ENCODE peak calls at places on chromosomes 7 and 10, in six cellular contexts. A is heart left ventricle, G is lung, N is tibial artery, K is stomach, D is cardiac muscle cell. W is an unnamed sample.

GRCh38 chr7:101848168-101848951 is 30.9 kb downstream of the CUX1 start:
- DNase-seq in A (no peak), G (peak), N (no peak), K (no peak), D (no peak), W (no peak)

GRCh38 chr7:105826143-105826542 is 50.3 kb downstream of the ATXN7L1 start:
- DNase-seq in A (no peak), G (no peak), N (no peak), K (no peak), D (no peak), W (no peak)

GRCh38 chr7:101952355-101953247 is 135.2 kb downstream of the CUX1 start:
- DNase-seq in A (no peak), G (no peak), N (no peak), K (no peak), D (no peak), W (no peak)

GRCh38 chr7:111274882-111275281 is 184.0 kb downstream of the LRRN3 start:
- DNase-seq in A (no peak), G (no peak), N (no peak), K (no peak), D (peak), W (no peak)

GRCh38 chr10:10826125-10826524 is 191.5 kb upstream of the CELF2 start:
- DNase-seq in A (no peak), G (no peak), N (no peak), K (no peak), D (no peak), W (no peak)

GRCh38 chr7:43834463-43835251 is 34.7 kb downstream of the MRPS24 start:
- DNase-seq in A (no peak), G (no peak), N (no peak), K (no peak), D (no peak), W (no peak)

GRCh38 chr7:38211940-38212339 is 33.9 kb downstream of the STARD3NL start:
- DNase-seq in A (no peak), G (no peak), N (no peak), K (no peak), D (no peak), W (no peak)

GRCh38 chr7:158093156-158093796 is 494.3 kb downstream of the PTPRN2 start:
- DNase-seq in A (peak), G (no peak), N (no peak), K (peak), D (no peak), W (no peak)

GRCh38 chr7:142833174-142834027 is 21.5 kb upstream of the EPHB6 start:
- DNase-seq in A (no peak), G (no peak), N (no peak), K (no peak), D (no peak), W (no peak)

GRCh38 chr7:27078616-27079233 is 17.1 kb downstream of the HOXA1 start:
- DNase-seq in A (no peak), G (no peak), N (no peak), K (no peak), D (no peak), W (no peak)

GRCh38 chr10:107686095-107686494 is 521.6 kb upstream of the SORCS1 start:
- DNase-seq in A (no peak), G (no peak), N (peak), K (no peak), D (no peak), W (no peak)

GRCh38 chr10:30472414-30473155 is 38.6 kb downstream of the MAP3K8 start:
- DNase-seq in A (no peak), G (no peak), N (no peak), K (no peak), D (no peak), W (no peak)

GRCh38 chr7:82067628-82068264 is 297.9 kb upstream of the HGF start:
- DNase-seq in A (no peak), G (no peak), N (no peak), K (no peak), D (no peak), W (no peak)

GRCh38 chr10:3552281-3552680 is 232.7 kb downstream of the KLF6 start:
- DNase-seq in A (no peak), G (no peak), N (no peak), K (no peak), D (no peak), W (no peak)
- H3K4me3 ChIP-seq in A (no peak), G (no peak), N (no peak), K (no peak), D (no peak), W (no peak)

DNA sequence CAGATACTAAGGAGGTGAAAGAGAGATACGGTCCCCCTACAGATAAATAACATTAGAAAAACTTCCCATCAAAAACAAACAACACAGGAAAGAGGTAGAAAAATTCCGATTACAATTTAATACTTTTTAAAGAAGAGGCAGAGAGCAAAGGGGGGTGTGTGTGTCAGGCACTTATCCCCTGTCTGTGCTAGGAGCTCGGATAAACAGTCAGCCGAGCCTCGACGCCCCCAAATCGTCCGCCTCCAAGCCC is 3.6 kb downstream of the PAX2 start:
- DNase-seq in A (no peak), G (no peak), N (no peak), K (no peak), D (no peak), W (no peak)
- H3K4me3 ChIP-seq in A (no peak), G (no peak), N (no peak), K (no peak), D (no peak), W (peak)

GRCh38 chr10:8051851-8052257 is 2.6 kb upstream of the GATA3 start:
- DNase-seq in A (no peak), G (no peak), N (peak), K (no peak), D (no peak), W (no peak)

GRCh38 chr10:8050561-8051108 is 3.9 kb upstream of the GATA3 start:
- DNase-seq in A (no peak), G (no peak), N (peak), K (peak), D (no peak), W (no peak)

GRCh38 chr10:8049874-8050560 is 4.5 kb upstream of the GATA3 start:
- DNase-seq in A (no peak), G (no peak), N (peak), K (no peak), D (no peak), W (no peak)

GRCh38 chr10:8052344-8052969 is 2.0 kb upstream of the GATA3 start:
- DNase-seq in A (no peak), G (no peak), N (no peak), K (no peak), D (no peak), W (no peak)

GRCh38 chr10:8051109-8051781 is 3.2 kb upstream of the GATA3 start:
- DNase-seq in A (no peak), G (no peak), N (peak), K (no peak), D (no peak), W (no peak)
- H3K4me3 ChIP-seq in A (peak), G (no peak), N (peak), K (peak), D (peak), W (peak)

GRCh38 chr7:129136887-129137647 is 7.4 kb upstream of the TSPAN33 start:
- DNase-seq in A (no peak), G (no peak), N (no peak), K (no peak), D (no peak), W (no peak)

GRCh38 chr7:129134356-129134972 is 10.0 kb upstream of the TSPAN33 start:
- DNase-seq in A (no peak), G (no peak), N (no peak), K (no peak), D (no peak), W (no peak)
- H3K4me3 ChIP-seq in A (no peak), G (no peak), N (no peak), K (no peak), D (no peak), W (no peak)

DNA sequence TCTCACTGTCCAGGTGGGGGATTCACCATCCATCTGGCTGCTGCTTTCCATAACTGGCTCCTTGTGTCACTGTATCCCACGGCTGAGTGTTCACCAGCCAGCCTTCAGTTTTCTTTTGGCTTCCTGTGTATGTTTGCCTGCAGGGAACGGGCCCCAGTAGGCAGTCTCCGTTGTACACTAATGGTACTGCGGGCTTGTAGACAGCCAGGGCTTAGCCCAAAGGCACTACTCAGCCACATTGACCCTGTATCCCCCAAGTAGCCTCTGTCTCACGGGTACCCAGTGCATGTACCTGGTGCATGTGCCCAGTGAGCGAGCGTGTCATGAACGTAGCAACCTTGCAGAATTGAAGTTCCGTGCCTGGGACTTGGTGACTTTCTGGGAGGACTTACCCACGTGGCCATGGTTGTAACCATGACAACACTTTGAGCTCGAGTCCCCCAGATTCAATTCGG is 6.1 kb downstream of the PFKFB3 start:
- DNase-seq in A (no peak), G (no peak), N (no peak), K (no peak), D (no peak), W (no peak)
- H3K4me3 ChIP-seq in A (no peak), G (no peak), N (no peak), K (no peak), D (no peak), W (no peak)

W was measured in coronary artery.